ENCODE peak calls at places on chromosomes 6 and 20, in nine cellular contexts. D is mesendoderm; G is upper lobe of right lung; E is MG63; V is mammary epithelial cell; K is astrocyte; R is upper lobe of left lung; O is CD8-positive, alpha-beta T cell; F is right atrium auricular region. H is an unnamed sample. For H3K36me3, the result is how much of the 10 kb centered on the place peaks cover.

GRCh38 chr20:36644032-36644712 is 1.8 kb downstream of the SLA2 start:
- DNase-seq in D (no peak), G (peak), E (no peak), V (no peak), K (no peak), R (peak), O (peak), F (no peak), H (no peak)

GRCh38 chr20:53660947-53661381 is 67.3 kb upstream of the ZNF217 start:
- DNase-seq in D (no peak), G (no peak), E (no peak), V (no peak), K (no peak), R (no peak), O (no peak), F (no peak), H (peak)

GRCh38 chr20:25045343-25045712 is 12.6 kb downstream of the ACSS1 start:
- DNase-seq in D (no peak), G (peak), E (no peak), V (no peak), K (no peak), R (no peak), O (no peak), F (no peak), H (no peak)

GRCh38 chr6:130118236-130118635 is 99.9 kb downstream of the L3MBTL3 start:
- DNase-seq in D (no peak), G (no peak), E (no peak), V (no peak), K (no peak), R (no peak), O (no peak), F (no peak), H (no peak)

GRCh38 chr6:169961772-169962561 is 210.5 kb downstream of the ERMARD start:
- DNase-seq in D (peak), G (peak), E (no peak), V (no peak), K (no peak), R (peak), O (no peak), F (peak), H (peak)

GRCh38 chr6:130945401-130945919 is 117.6 kb downstream of the EPB41L2 start:
- DNase-seq in D (peak), G (no peak), E (no peak), V (peak), K (peak), R (no peak), O (no peak), F (no peak), H (no peak)

GRCh38 chr6:80338201-80338836 is 231.8 kb downstream of the BCKDHB start:
- DNase-seq in D (peak), G (peak), E (peak), V (peak), K (no peak), R (peak), O (peak), F (no peak), H (peak)

GRCh38 chr6:30260036-30260504 is 46.9 kb upstream of the TRIM26 start:
- DNase-seq in D (peak), G (peak), E (no peak), V (no peak), K (no peak), R (no peak), O (peak), F (no peak), H (peak)

GRCh38 chr6:52564856-52565255 is 12.0 kb downstream of the TRAM2 start:
- DNase-seq in D (no peak), G (no peak), E (no peak), V (no peak), K (no peak), R (no peak), O (no peak), F (no peak), H (no peak)

GRCh38 chr20:33539129-33539528 is 49.2 kb downstream of the CBFA2T2 start:
- DNase-seq in D (no peak), G (no peak), E (no peak), V (no peak), K (peak), R (no peak), O (no peak), F (no peak), H (no peak)

GRCh38 chr6:10030942-10031537 is 383.8 kb downstream of the TFAP2A start:
- DNase-seq in D (peak), G (no peak), E (no peak), V (peak), K (no peak), R (no peak), O (no peak), F (no peak), H (no peak)

GRCh38 chr6:106748547-106749207 is 119.3 kb downstream of the QRSL1 start:
- DNase-seq in D (peak), G (no peak), E (no peak), V (no peak), K (no peak), R (no peak), O (no peak), F (no peak), H (peak)

GRCh38 chr6:3623451-3624267 is 127.9 kb downstream of the PXDC1 start:
- DNase-seq in D (no peak), G (no peak), E (no peak), V (no peak), K (no peak), R (no peak), O (peak), F (no peak), H (peak)

GRCh38 chr6:154448448-154449096 is 61.9 kb downstream of the CNKSR3 start:
- DNase-seq in D (no peak), G (no peak), E (peak), V (no peak), K (peak), R (no peak), O (no peak), F (no peak), H (no peak)

GRCh38 chr20:19974621-19975435 is 42.3 kb upstream of the NAA20 start:
- DNase-seq in D (no peak), G (peak), E (peak), V (peak), K (peak), R (peak), O (no peak), F (peak), H (no peak)

GRCh38 chr6:114210467-114210866 is 132.4 kb downstream of the HS3ST5 start:
- DNase-seq in D (no peak), G (no peak), E (no peak), V (no peak), K (no peak), R (no peak), O (no peak), F (no peak), H (no peak)

GRCh38 chr6:12137480-12137879 is 125.4 kb downstream of the HIVEP1 start:
- DNase-seq in D (no peak), G (no peak), E (peak), V (peak), K (peak), R (peak), O (no peak), F (peak), H (no peak)

GRCh38 chr20:33653218-33653899 is 8.8 kb upstream of the C20orf144 start:
- DNase-seq in D (peak), G (peak), E (peak), V (peak), K (no peak), R (peak), O (peak), F (peak), H (peak)

GRCh38 chr20:3777381-3777725 is 3.9 kb downstream of the SPEF1 start:
- DNase-seq in D (no peak), G (no peak), E (no peak), V (no peak), K (no peak), R (no peak), O (no peak), F (no peak), H (no peak)

GRCh38 chr20:47347661-47348462 is 8.6 kb downstream of the ZMYND8 start:
- DNase-seq in D (no peak), G (no peak), E (no peak), V (no peak), K (no peak), R (no peak), O (no peak), F (no peak), H (no peak)
- H3K36me3 ChIP-seq in D (under half), G (under half), E (under half), V (under half), K (under half), R (under half), O (under half), F (under half), H (under half)

DNA sequence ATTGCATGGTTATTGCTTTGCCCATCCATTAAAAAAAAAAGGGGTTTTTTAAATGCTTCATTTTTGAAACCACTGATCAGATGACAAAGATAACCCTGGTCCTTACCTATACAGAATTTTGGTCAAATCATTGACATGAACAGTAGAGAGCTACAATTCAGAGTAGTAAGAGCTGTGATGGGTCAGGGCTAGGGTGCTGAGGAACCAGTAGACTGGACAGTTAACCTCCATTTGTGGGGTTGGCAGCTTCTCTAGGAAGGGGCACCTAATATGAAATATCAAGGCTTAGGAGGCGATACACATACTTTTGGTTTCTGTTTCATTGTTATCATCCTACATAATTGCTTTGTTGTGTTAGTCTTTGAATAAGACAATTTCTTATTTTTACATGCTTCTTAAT is 55.1 kb downstream of the ORC3 start:
- DNase-seq in D (no peak), G (no peak), E (no peak), V (no peak), K (no peak), R (no peak), O (no peak), F (no peak), H (no peak)
- H3K4me3 ChIP-seq in D (no peak), G (no peak), E (no peak), V (no peak), K (no peak), R (no peak), O (peak), F (no peak), H (no peak)

DNA sequence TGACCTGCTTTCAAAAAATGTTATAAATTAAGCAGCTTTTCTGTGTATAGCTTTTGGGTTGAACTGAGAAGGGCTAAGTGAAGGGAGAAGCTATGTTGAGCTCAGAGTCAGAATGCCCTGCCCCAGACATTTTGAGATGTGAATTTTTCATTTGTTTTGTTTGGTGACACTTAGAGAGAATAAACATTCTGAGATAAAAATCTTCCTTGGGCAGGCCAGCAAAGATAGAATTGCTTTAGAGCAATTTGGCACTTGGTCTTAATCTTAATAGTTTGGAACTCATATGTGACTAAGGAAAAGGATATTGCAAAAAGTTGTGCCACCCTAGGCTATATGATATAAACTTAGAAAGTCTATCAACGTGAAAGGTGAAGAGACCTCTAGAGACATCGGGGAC is 30.2 kb downstream of the MYB start:
- DNase-seq in D (no peak), G (no peak), E (no peak), V (no peak), K (no peak), R (no peak), O (no peak), F (no peak), H (no peak)
- H3K36me3 ChIP-seq in D (under half), G (under half), E (under half), V (under half), K (under half), R (under half), O (under half), F (under half), H (under half)

DNA sequence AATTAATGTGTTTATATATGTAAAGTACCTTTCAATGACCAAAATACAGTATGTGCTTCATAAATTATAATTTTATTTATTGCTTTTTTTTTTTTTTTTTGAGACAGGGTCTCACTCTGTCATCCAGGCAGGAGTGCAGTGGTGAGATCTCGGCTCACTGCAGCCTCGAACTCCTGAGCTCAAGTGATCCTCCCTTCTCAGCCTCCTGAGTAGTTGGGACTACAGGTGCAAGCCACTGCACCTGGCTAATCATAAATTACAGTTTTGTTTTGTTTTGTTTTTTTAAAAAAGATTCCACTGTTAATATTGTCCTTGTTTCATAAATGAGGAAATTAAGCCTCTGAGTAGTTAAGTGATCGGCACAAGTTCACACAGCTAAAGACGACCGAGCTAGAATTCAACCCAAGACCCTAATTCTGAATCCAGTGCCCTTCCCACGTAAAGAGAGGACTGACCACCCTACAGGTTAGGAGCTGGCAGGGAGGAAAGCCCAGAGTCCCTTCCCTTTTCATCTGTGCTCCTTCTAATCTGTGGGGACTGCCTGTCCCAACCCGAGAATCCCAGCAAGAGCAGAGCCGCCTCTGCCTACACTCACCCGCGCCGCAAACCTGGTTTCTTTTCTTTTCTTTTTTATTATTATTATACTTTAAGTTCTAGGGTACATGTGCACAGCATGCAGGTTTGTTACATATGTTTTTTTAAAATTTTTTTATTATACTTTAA is 8.5 kb upstream of the GDF5 start:
- DNase-seq in D (no peak), G (no peak), E (no peak), V (no peak), K (no peak), R (no peak), O (no peak), F (no peak), H (peak)
- H3K4me3 ChIP-seq in D (no peak), G (peak), E (peak), V (no peak), K (no peak), R (peak), O (no peak), F (peak), H (no peak)

GRCh38 chr6:73421534-73421933 is 26.9 kb downstream of the DDX43 start:
- DNase-seq in D (no peak), G (no peak), E (no peak), V (no peak), K (no peak), R (no peak), O (no peak), F (no peak), H (no peak)

GRCh38 chr6:73413102-73413501 is 18.5 kb downstream of the DDX43 start:
- DNase-seq in D (no peak), G (no peak), E (no peak), V (no peak), K (no peak), R (no peak), O (no peak), F (no peak), H (no peak)

DNA sequence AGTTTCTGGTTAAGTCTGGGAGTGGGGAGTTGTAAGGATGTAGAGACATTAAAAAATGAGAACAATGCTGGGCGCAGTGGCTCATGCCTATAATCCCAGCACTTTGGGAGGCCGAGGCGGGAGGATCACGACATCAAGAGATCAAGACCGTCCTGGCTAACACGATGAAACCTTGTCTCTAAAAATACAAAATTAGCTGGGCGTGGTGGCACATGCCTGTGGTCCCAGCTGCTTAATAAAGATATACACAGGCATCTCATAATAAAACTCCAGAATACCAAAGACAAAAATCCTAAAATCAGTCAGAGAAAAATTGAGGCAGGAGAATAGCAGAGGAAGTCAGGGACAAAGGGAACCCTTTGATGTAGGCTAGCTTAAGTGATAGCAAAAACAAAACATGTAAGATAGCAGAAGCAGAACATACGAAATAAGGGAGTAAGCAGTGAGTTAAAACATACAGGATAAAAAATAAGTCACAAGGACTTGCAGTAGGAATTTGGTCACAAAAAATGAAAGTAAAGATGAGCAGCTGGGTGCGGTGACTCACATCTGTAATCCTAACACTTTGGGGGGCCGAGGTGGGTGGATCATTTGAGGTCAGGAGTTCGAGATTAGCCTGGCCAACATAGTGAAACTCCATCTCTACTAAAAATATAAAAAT is 23.6 kb downstream of the DDX43 start:
- DNase-seq in D (no peak), G (no peak), E (peak), V (no peak), K (no peak), R (no peak), O (no peak), F (no peak), H (no peak)
- H3K36me3 ChIP-seq in D (under half), G (under half), E (under half), V (under half), K (under half), R (under half), O (under half), F (under half), H (under half)

GRCh38 chr20:63976980-63977391 is 2.5 kb downstream of the SAMD10 start:
- DNase-seq in D (no peak), G (no peak), E (no peak), V (no peak), K (no peak), R (no peak), O (no peak), F (no peak), H (peak)

GRCh38 chr20:63979221-63979548 is 257 bp downstream of the SAMD10 start:
- DNase-seq in D (no peak), G (peak), E (no peak), V (no peak), K (no peak), R (no peak), O (no peak), F (no peak), H (peak)

GRCh38 chr20:63978319-63979220 is 872 bp downstream of the SAMD10 start:
- DNase-seq in D (peak), G (peak), E (no peak), V (peak), K (no peak), R (peak), O (peak), F (no peak), H (peak)

GRCh38 chr20:63979549-63980316 is at the start of gene SAMD10:
- DNase-seq in D (peak), G (peak), E (peak), V (no peak), K (peak), R (peak), O (peak), F (no peak), H (peak)

DNA sequence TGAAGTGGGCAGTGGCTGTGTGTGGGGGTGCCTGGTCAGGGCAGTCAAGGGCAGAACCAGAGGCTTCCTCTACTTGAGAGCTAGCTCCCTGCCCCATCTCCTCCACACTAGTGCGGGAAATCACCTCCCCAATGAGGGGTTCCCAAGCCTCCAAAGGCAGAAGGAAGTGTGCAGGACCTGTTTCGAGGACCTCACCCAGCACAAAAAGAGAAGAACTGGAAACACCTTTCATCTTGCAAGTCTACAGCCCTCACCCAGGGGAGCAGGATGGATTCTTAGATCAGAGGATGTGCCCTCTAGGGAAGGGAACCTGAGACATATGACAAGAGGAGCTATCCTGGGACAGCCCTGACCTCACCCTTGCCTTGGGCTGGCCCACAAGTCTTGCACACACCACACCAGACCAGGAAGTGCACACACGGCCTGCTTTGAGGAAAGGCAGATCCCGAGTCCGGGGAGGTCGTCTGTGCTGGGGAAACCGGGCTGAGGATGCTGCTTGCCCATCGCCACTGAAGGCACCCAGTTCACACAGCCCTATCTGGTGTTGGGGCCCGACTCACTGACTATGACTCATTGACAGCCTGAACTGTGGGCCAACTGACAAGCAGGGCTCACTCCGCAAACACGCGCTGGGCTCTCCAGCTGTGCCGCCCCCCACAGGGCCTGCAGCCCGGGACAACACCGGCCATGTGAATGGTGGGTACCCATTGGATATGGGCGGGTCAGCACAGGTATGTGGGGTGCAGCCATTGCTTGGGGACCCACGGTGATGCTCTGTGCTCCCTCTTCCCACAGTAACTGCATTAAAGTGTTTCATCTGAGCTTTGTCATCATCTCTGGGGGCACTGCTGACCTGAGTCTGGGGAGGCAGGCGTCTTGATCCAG is 1.8 kb downstream of the SAMD10 start:
- DNase-seq in D (no peak), G (no peak), E (peak), V (no peak), K (peak), R (no peak), O (peak), F (no peak), H (peak)
- H3K4me3 ChIP-seq in D (no peak), G (no peak), E (no peak), V (no peak), K (peak), R (no peak), O (peak), F (no peak), H (peak)

GRCh38 chr20:44621939-44622338 is 29.6 kb downstream of the ADA start:
- DNase-seq in D (no peak), G (no peak), E (no peak), V (no peak), K (no peak), R (no peak), O (no peak), F (no peak), H (no peak)

GRCh38 chr20:44624152-44624551 is 27.3 kb downstream of the ADA start:
- DNase-seq in D (no peak), G (no peak), E (no peak), V (no peak), K (no peak), R (no peak), O (no peak), F (no peak), H (no peak)

GRCh38 chr20:44621325-44621724 is 30.2 kb downstream of the ADA start:
- DNase-seq in D (no peak), G (no peak), E (no peak), V (no peak), K (no peak), R (no peak), O (no peak), F (no peak), H (no peak)

GRCh38 chr20:44624743-44625271 is 26.7 kb downstream of the ADA start:
- DNase-seq in D (no peak), G (no peak), E (no peak), V (no peak), K (no peak), R (no peak), O (no peak), F (no peak), H (no peak)

GRCh38 chr20:44622501-44623270 is 28.8 kb downstream of the ADA start:
- DNase-seq in D (no peak), G (no peak), E (no peak), V (no peak), K (no peak), R (no peak), O (no peak), F (no peak), H (no peak)
- H3K36me3 ChIP-seq in D (under half), G (under half), E (half or more), V (under half), K (under half), R (under half), O (under half), F (under half), H (under half)